ENCODE peak calls at places on chromosomes 2 and 18, in four cellular contexts. U is adipocyte, J is tibial nerve, I is colonic mucosa. Z is an unnamed sample. For H3K4me1, the result is how much of the 10 kb centered on the place peaks cover.

GRCh38 chr2:46960618-46961017 is 45.0 kb upstream of the MCFD2 start:
- DNase-seq in U (no peak), J (no peak), I (no peak), Z (no peak)

GRCh38 chr2:178523596-178524134 is 43.4 kb downstream of the PLEKHA3 start:
- DNase-seq in U (peak), J (no peak), I (no peak), Z (no peak)

GRCh38 chr2:3182848-3183247 is 194.8 kb downstream of the EIPR1 start:
- DNase-seq in U (no peak), J (no peak), I (no peak), Z (no peak)

GRCh38 chr2:102657770-102658169 is 38.4 kb downstream of the SLC9A2 start:
- DNase-seq in U (no peak), J (no peak), I (no peak), Z (no peak)

GRCh38 chr18:57194070-57194469 is 47.2 kb downstream of the BOD1L2 start:
- DNase-seq in U (no peak), J (no peak), I (no peak), Z (no peak)

GRCh38 chr2:235499306-235499812 is 5.5 kb downstream of the AGAP1 start:
- DNase-seq in U (no peak), J (no peak), I (no peak), Z (no peak)

GRCh38 chr2:238562446-238562845 is 135.7 kb downstream of the ASB1 start:
- DNase-seq in U (no peak), J (no peak), I (no peak), Z (peak)

GRCh38 chr2:53356291-53356905 is 411.2 kb upstream of the CHAC2 start:
- DNase-seq in U (no peak), J (no peak), I (no peak), Z (no peak)

GRCh38 chr2:177783835-177784448 is 288.6 kb downstream of the PDE11A start:
- DNase-seq in U (peak), J (no peak), I (no peak), Z (no peak)

GRCh38 chr2:214796901-214797300 is 12.6 kb downstream of the BARD1 start:
- DNase-seq in U (no peak), J (no peak), I (no peak), Z (no peak)

GRCh38 chr18:74249181-74249968 is 42.4 kb downstream of the CYB5A start:
- DNase-seq in U (peak), J (no peak), I (no peak), Z (no peak)

GRCh38 chr2:39379643-39380524 is 57.2 kb downstream of the MAP4K3 start:
- DNase-seq in U (peak), J (no peak), I (no peak), Z (no peak)

GRCh38 chr2:188811522-188811921 is 162.7 kb upstream of the COL3A1 start:
- DNase-seq in U (peak), J (no peak), I (no peak), Z (no peak)

GRCh38 chr2:6773007-6773693 is 92.6 kb downstream of the CMPK2 start:
- DNase-seq in U (peak), J (no peak), I (peak), Z (peak)

GRCh38 chr2:9793918-9794717 is 49.2 kb upstream of the TAF1B start:
- DNase-seq in U (no peak), J (no peak), I (no peak), Z (no peak)

GRCh38 chr2:160892204-160892603 is 268.0 kb upstream of the TANK start:
- DNase-seq in U (no peak), J (no peak), I (no peak), Z (no peak)

GRCh38 chr2:198615972-198616371 is 811.6 kb downstream of the PLCL1 start:
- DNase-seq in U (peak), J (no peak), I (peak), Z (no peak)

GRCh38 chr2:94999431-94999883 is 26.1 kb upstream of the MAL start:
- DNase-seq in U (no peak), J (no peak), I (no peak), Z (no peak)

GRCh38 chr2:128315829-128316776 is 2.6 kb downstream of the HS6ST1 start:
- DNase-seq in U (peak), J (no peak), I (peak), Z (no peak)

GRCh38 chr2:10497797-10498251 is 49.7 kb upstream of the ODC1 start:
- DNase-seq in U (peak), J (no peak), I (peak), Z (no peak)

GRCh38 chr2:227805578-227805977 is 8.1 kb upstream of the CCL20 start:
- DNase-seq in U (no peak), J (no peak), I (no peak), Z (no peak)

GRCh38 chr2:125185691-125186270 is 1160.7 kb downstream of the CNTNAP5 start:
- DNase-seq in U (no peak), J (no peak), I (no peak), Z (no peak)

GRCh38 chr2:102801098-102801718 is 39.4 kb downstream of the TMEM182 start:
- DNase-seq in U (peak), J (no peak), I (no peak), Z (no peak)

GRCh38 chr18:34222396-34223163 is 2.1 kb downstream of the NOL4 start:
- DNase-seq in U (peak), J (no peak), I (peak), Z (peak)

GRCh38 chr2:33321236-33321731 is 155.2 kb upstream of the RASGRP3 start:
- DNase-seq in U (peak), J (no peak), I (no peak), Z (no peak)

GRCh38 chr18:33440011-33440383 is 524 bp downstream of the CCDC178 start:
- DNase-seq in U (peak), J (no peak), I (peak), Z (peak)

GRCh38 chr2:180246281-180246680 is 239.2 kb upstream of the CWC22 start:
- DNase-seq in U (peak), J (no peak), I (no peak), Z (no peak)

GRCh38 chr18:48580782-48581181 is 42.0 kb downstream of the CTIF start:
- DNase-seq in U (no peak), J (no peak), I (no peak), Z (no peak)

GRCh38 chr18:29780814-29781213 is 1261.7 kb downstream of the DSC3 start:
- DNase-seq in U (no peak), J (no peak), I (no peak), Z (no peak)

GRCh38 chr2:218405365-218406208 is 5.9 kb downstream of the CTDSP1 start:
- DNase-seq in U (no peak), J (no peak), I (peak), Z (no peak)

GRCh38 chr2:218403810-218404209 is 4.1 kb downstream of the CTDSP1 start:
- DNase-seq in U (no peak), J (no peak), I (no peak), Z (no peak)

GRCh38 chr2:218406209-218406948 is 6.7 kb downstream of the CTDSP1 start:
- DNase-seq in U (peak), J (peak), I (peak), Z (peak)

GRCh38 chr2:218402911-218403411 is 3.3 kb downstream of the CTDSP1 start:
- DNase-seq in U (no peak), J (no peak), I (no peak), Z (no peak)

GRCh38 chr2:218404351-218405145 is 4.9 kb downstream of the CTDSP1 start:
- DNase-seq in U (no peak), J (no peak), I (no peak), Z (no peak)
- H3K4me1 ChIP-seq in U (under half), J (under half), I (under half), Z (under half)

GRCh38 chr2:1992280-1992679 is 248.0 kb upstream of the PXDN start:
- DNase-seq in U (no peak), J (no peak), I (no peak), Z (no peak)
- H3K4me1 ChIP-seq in U (under half), J (under half), I (under half), Z (under half)

DNA sequence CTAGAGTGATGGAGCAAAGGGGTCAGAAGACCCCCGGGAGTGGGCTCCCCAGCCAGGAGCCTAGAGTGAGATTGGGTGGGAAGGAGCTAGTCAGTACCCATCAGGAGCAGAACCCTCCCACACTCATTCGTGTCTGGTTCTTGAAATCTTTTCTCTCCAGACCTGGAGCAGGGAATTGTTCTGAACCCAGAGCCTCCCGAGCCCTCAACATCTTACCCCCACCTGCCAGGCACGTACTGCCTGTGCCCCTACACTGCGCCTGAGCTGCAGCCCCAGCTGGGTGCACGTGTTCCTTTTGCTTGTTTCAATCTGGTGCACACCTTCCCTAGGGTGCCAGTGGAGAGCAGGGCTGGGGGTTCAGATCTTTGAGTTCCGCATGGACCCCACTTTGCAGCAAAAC is 52.6 kb downstream of the BCL2L11 start:
- DNase-seq in U (no peak), J (no peak), I (no peak), Z (no peak)
- H3K4me1 ChIP-seq in U (under half), J (under half), I (under half), Z (under half)

GRCh38 chr2:240990266-240990529 is 8.2 kb upstream of the SNED1 start:
- DNase-seq in U (no peak), J (no peak), I (no peak), Z (no peak)
- H3K4me1 ChIP-seq in U (half or more), J (under half), I (under half), Z (under half)

GRCh38 chr2:48250943-48251342 is 279.0 kb upstream of the STON1 start:
- DNase-seq in U (peak), J (no peak), I (no peak), Z (no peak)

GRCh38 chr2:48251437-48252148 is 278.4 kb upstream of the STON1 start:
- DNase-seq in U (no peak), J (no peak), I (no peak), Z (no peak)

GRCh38 chr2:48253301-48253700 is 276.7 kb upstream of the STON1 start:
- DNase-seq in U (no peak), J (no peak), I (no peak), Z (no peak)

GRCh38 chr2:48257456-48257855 is 272.5 kb upstream of the STON1 start:
- DNase-seq in U (no peak), J (no peak), I (no peak), Z (no peak)

GRCh38 chr2:48254839-48255238 is 275.1 kb upstream of the STON1 start:
- DNase-seq in U (no peak), J (no peak), I (no peak), Z (no peak)
- H3K4me1 ChIP-seq in U (under half), J (under half), I (under half), Z (under half)

GRCh38 chr18:56000041-56000440 is 412.0 kb upstream of the TCF4 start:
- DNase-seq in U (peak), J (no peak), I (no peak), Z (no peak)

GRCh38 chr18:55999641-56000040 is 411.6 kb upstream of the TCF4 start:
- DNase-seq in U (peak), J (no peak), I (no peak), Z (no peak)

GRCh38 chr18:56003009-56003408 is 415.0 kb upstream of the TCF4 start:
- DNase-seq in U (no peak), J (no peak), I (no peak), Z (no peak)

GRCh38 chr18:56001576-56001975 is 413.6 kb upstream of the TCF4 start:
- DNase-seq in U (no peak), J (no peak), I (no peak), Z (no peak)

DNA sequence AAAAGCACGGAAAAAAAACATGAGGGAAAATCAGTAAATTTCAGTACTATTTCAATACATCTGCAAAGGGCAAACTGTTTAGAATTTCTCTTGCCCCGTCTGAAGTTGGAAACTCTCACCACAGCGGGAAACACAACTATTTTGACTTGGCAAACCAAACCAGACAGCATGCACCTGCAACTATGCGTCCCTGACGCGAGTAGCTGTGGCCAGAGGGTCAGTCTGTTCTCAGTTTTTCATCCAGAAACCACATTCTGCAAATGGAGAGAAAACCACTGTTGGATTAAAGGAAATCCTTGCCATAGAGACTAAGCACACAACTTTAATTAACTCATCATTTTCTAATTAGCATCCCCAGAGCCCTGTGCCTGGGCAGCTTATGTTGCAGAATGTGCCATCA is 415.7 kb upstream of the TCF4 start:
- DNase-seq in U (no peak), J (no peak), I (no peak), Z (no peak)
- H3K4me1 ChIP-seq in U (under half), J (under half), I (under half), Z (under half)

Z was measured in thyroid gland.